ENCODE peak calls at places on chromosomes 1 and 21, in nine cellular contexts. H is C1 segment of cervical spinal cord; J is activated naive CD4-positive, alpha-beta T cell; T is NCI-H1930; L is HT1080; U is BE2C; S is GDM1; R is CD8-positive, alpha-beta memory T cell; P is mammary epithelial cell. F is an unnamed sample.

GRCh38 chr1:171173069-171173468 is 12.0 kb upstream of the FMO2 start:
- DNase-seq in H (no peak), J (no peak), T (no peak), L (no peak), U (no peak), S (no peak), R (no peak), P (no peak), F (no peak)

GRCh38 chr1:53681647-53682368 is 57.2 kb downstream of the GLIS1 start:
- DNase-seq in H (no peak), J (no peak), T (no peak), L (peak; percentile 13), U (peak; percentile 52), S (peak; percentile 55), R (peak; percentile 70), P (peak; percentile 25), F (peak; percentile 57)

GRCh38 chr1:5796028-5796427 is 196.2 kb downstream of the NPHP4 start:
- DNase-seq in H (no peak), J (no peak), T (no peak), L (no peak), U (no peak), S (no peak), R (no peak), P (no peak), F (no peak)

GRCh38 chr21:43609501-43610340 is 49.6 kb downstream of the HSF2BP start:
- DNase-seq in H (peak; percentile 19), J (no peak), T (no peak), L (peak; percentile 78), U (peak; percentile 91), S (no peak), R (no peak), P (peak; percentile 87), F (no peak)

GRCh38 chr1:231612393-231613089 is 14.0 kb upstream of the DISC1 start:
- DNase-seq in H (no peak), J (no peak), T (no peak), L (no peak), U (no peak), S (peak; percentile 75), R (peak; percentile 72), P (no peak), F (peak; percentile 62)

GRCh38 chr1:159869173-159869572 is 6.7 kb upstream of the VSIG8 start:
- DNase-seq in H (no peak), J (no peak), T (no peak), L (peak; percentile 93), U (no peak), S (no peak), R (no peak), P (peak; percentile 93), F (no peak)

GRCh38 chr1:30328401-30329262 is 394.8 kb downstream of the MATN1 start:
- DNase-seq in H (no peak), J (no peak), T (no peak), L (no peak), U (no peak), S (no peak), R (no peak), P (no peak), F (no peak)

GRCh38 chr1:108661030-108661609 is at the start of gene HENMT1:
- DNase-seq in H (peak; percentile 46), J (peak; percentile 54), T (peak; percentile 63), L (no peak), U (no peak), S (no peak), R (peak; percentile 88), P (peak; percentile 53), F (peak; percentile 92)

GRCh38 chr1:155934933-155935590 is 849 bp upstream of the KHDC4 start:
- DNase-seq in H (no peak), J (no peak), T (no peak), L (no peak), U (no peak), S (no peak), R (no peak), P (no peak), F (no peak)

GRCh38 chr1:219927956-219928790 is at the start of gene SLC30A10:
- DNase-seq in H (no peak), J (no peak), T (no peak), L (no peak), U (peak; percentile 30), S (no peak), R (no peak), P (peak; percentile 5), F (no peak)

GRCh38 chr1:183804916-183805734 is at the start of gene RGL1:
- DNase-seq in H (peak; percentile 70), J (no peak), T (peak; percentile 10), L (peak; percentile 30), U (peak; percentile 68), S (peak; percentile 30), R (no peak), P (peak; percentile 75), F (no peak)

GRCh38 chr1:21317035-21317689 is 26.9 kb upstream of the ECE1 start:
- DNase-seq in H (peak; percentile 51), J (no peak), T (no peak), L (no peak), U (peak; percentile 74), S (no peak), R (no peak), P (no peak), F (no peak)

GRCh38 chr21:23887709-23888303 is 1719.5 kb downstream of the MRPL39 start:
- DNase-seq in H (no peak), J (no peak), T (no peak), L (peak; percentile 41), U (no peak), S (no peak), R (peak; percentile 73), P (no peak), F (no peak)

F was measured in KG1.